ENCODE peak calls at places on chromosomes 5 and 9, in four cellular contexts. V is SK-MEL-5; Q is naive thymus-derived CD8-positive, alpha-beta T cell; S is NAMALWA. G is an unnamed sample.

GRCh38 chr5:169201597-169201996 is 99.3 kb downstream of the SLIT3 start:
- DNase-seq in V (no peak), Q (no peak), S (peak), G (peak)

GRCh38 chr5:138986186-138986775 is 111.1 kb upstream of the LRRTM2 start:
- DNase-seq in V (no peak), Q (no peak), S (no peak), G (no peak)

GRCh38 chr5:179187681-179188575 is 127.8 kb downstream of the ZNF354C start:
- DNase-seq in V (no peak), Q (no peak), S (no peak), G (no peak)

GRCh38 chr5:145835839-145836222 is 689 bp upstream of the PRELID2 start:
- DNase-seq in V (no peak), Q (no peak), S (no peak), G (peak)

GRCh38 chr9:108033976-108034964 is 544.7 kb upstream of the KLF4 start:
- DNase-seq in V (no peak), Q (no peak), S (no peak), G (no peak)

GRCh38 chr5:134561871-134562296 is 36.4 kb downstream of the JADE2 start:
- DNase-seq in V (peak), Q (no peak), S (no peak), G (peak)

GRCh38 chr9:97688654-97689053 is 8.5 kb downstream of the XPA start:
- DNase-seq in V (no peak), Q (no peak), S (no peak), G (no peak)

GRCh38 chr9:109816490-109816889 is 36.5 kb downstream of the PALM2AKAP2 start:
- DNase-seq in V (peak), Q (no peak), S (no peak), G (peak)

GRCh38 chr5:127871448-127872153 is 168.4 kb downstream of the CCDC192 start:
- DNase-seq in V (peak), Q (no peak), S (no peak), G (peak)

GRCh38 chr5:166768536-166768935 is 1522.9 kb upstream of the WWC1 start:
- DNase-seq in V (no peak), Q (no peak), S (no peak), G (no peak)

GRCh38 chr9:129459550-129460322 is 161.2 kb downstream of the C9orf50 start:
- DNase-seq in V (no peak), Q (no peak), S (peak), G (no peak)

GRCh38 chr9:117414220-117414905 is 494 bp downstream of the ASTN2 start:
- DNase-seq in V (no peak), Q (no peak), S (no peak), G (peak)

GRCh38 chr5:120644516-120644915 is 180.4 kb downstream of the PRR16 start:
- DNase-seq in V (no peak), Q (no peak), S (no peak), G (no peak)

GRCh38 chr5:169628891-169629290 is 8.2 kb upstream of the DOCK2 start:
- DNase-seq in V (no peak), Q (no peak), S (no peak), G (no peak)

GRCh38 chr9:93094294-93095204 is 1.5 kb upstream of the CARD19 start:
- DNase-seq in V (peak), Q (no peak), S (peak), G (no peak)

GRCh38 chr5:154298060-154298459 is 107.5 kb downstream of the GALNT10 start:
- DNase-seq in V (no peak), Q (no peak), S (no peak), G (no peak)

GRCh38 chr5:122707796-122708195 is 67.1 kb upstream of the SNX2 start:
- DNase-seq in V (no peak), Q (no peak), S (no peak), G (peak)

GRCh38 chr5:143030349-143030748 is 260.2 kb downstream of the ARHGAP26 start:
- DNase-seq in V (no peak), Q (no peak), S (no peak), G (no peak)

GRCh38 chr9:87599901-87600610 is 102.4 kb downstream of the DAPK1 start:
- DNase-seq in V (no peak), Q (no peak), S (no peak), G (peak)

GRCh38 chr9:21812945-21813568 is 10.6 kb downstream of the MTAP start:
- DNase-seq in V (no peak), Q (peak), S (peak), G (peak)

GRCh38 chr9:130561056-130561455 is 18.3 kb upstream of the FUBP3 start:
- DNase-seq in V (no peak), Q (no peak), S (no peak), G (no peak)

GRCh38 chr9:127844821-127845359 is 9.6 kb downstream of the ENG start:
- DNase-seq in V (no peak), Q (no peak), S (no peak), G (no peak)

GRCh38 chr5:178389796-178390195 is 157.2 kb upstream of the PHYKPL start:
- DNase-seq in V (no peak), Q (peak), S (no peak), G (peak)

GRCh38 chr9:133589454-133590227 is 19.5 kb downstream of the FAM163B start:
- DNase-seq in V (peak), Q (no peak), S (peak), G (no peak)

GRCh38 chr9:112774006-112774996 is 23.7 kb downstream of the SNX30 start:
- DNase-seq in V (no peak), Q (no peak), S (peak), G (no peak)

GRCh38 chr5:123610665-123611406 is 98.9 kb downstream of the CSNK1G3 start:
- DNase-seq in V (peak), Q (no peak), S (peak), G (no peak)

GRCh38 chr5:106290841-106291240 is 1379.9 kb downstream of the EFNA5 start:
- DNase-seq in V (no peak), Q (no peak), S (no peak), G (no peak)

GRCh38 chr5:136132087-136132486 is 558 bp upstream of the SMAD5 start:
- DNase-seq in V (peak), Q (no peak), S (peak), G (peak)

GRCh38 chr9:121393318-121393717 is 23.3 kb upstream of the STOM start:
- DNase-seq in V (no peak), Q (no peak), S (no peak), G (peak)

GRCh38 chr9:131398204-131398603 is 4.3 kb downstream of the PRRC2B start:
- DNase-seq in V (no peak), Q (peak), S (no peak), G (no peak)

GRCh38 chr5:133287500-133287899 is 235.7 kb downstream of the HSPA4 start:
- DNase-seq in V (peak), Q (peak), S (peak), G (peak)

GRCh38 chr5:13189532-13189931 is 755.0 kb downstream of the DNAH5 start:
- DNase-seq in V (no peak), Q (no peak), S (no peak), G (no peak)